ENCODE peak calls at places on chromosomes 11 and 22, in ten cellular contexts. K is NT2/D1; Y is effector memory CD4-positive, alpha-beta T cell; A is cardiac muscle cell; O is RWPE2; U is SJSA1; T is endothelial cell of umbilical vein; B is astrocyte; N is psoas muscle; S is PC-3. G is an unnamed sample. For H3K4me1, the result is how much of the 10 kb centered on the place peaks cover.

GRCh38 chr22:50186789-50187523 is 1.2 kb downstream of the TRABD start:
- DNase-seq in K (no peak), Y (no peak), A (no peak), O (no peak), U (no peak), T (no peak), B (no peak), N (peak), S (peak), G (no peak)

GRCh38 chr11:119774180-119774763 is 45.3 kb upstream of the NECTIN1 start:
- DNase-seq in K (no peak), Y (no peak), A (peak), O (no peak), U (no peak), T (peak), B (no peak), N (no peak), S (peak), G (no peak)

GRCh38 chr11:126355324-126355925 is at the start of gene ST3GAL4:
- DNase-seq in K (peak), Y (peak), A (peak), O (peak), U (peak), T (peak), B (no peak), N (peak), S (peak), G (peak)

GRCh38 chr11:121194731-121195596 is 93.9 kb downstream of the TECTA start:
- DNase-seq in K (peak), Y (no peak), A (peak), O (no peak), U (peak), T (peak), B (peak), N (no peak), S (peak), G (peak)

GRCh38 chr11:75259711-75260110 is 19.1 kb downstream of the TPBGL start:
- DNase-seq in K (no peak), Y (no peak), A (no peak), O (peak), U (no peak), T (peak), B (no peak), N (no peak), S (no peak), G (peak)

GRCh38 chr22:35631597-35631996 is 14.5 kb upstream of the MB start:
- DNase-seq in K (no peak), Y (no peak), A (peak), O (no peak), U (peak), T (peak), B (no peak), N (no peak), S (peak), G (peak)

GRCh38 chr11:66637557-66638176 is 836 bp upstream of the RBM4 start:
- DNase-seq in K (no peak), Y (no peak), A (no peak), O (no peak), U (no peak), T (no peak), B (no peak), N (no peak), S (no peak), G (no peak)

GRCh38 chr22:23533328-23533762 is 46.7 kb downstream of the IGLL1 start:
- DNase-seq in K (peak), Y (no peak), A (peak), O (peak), U (no peak), T (peak), B (no peak), N (no peak), S (no peak), G (peak)

GRCh38 chr11:70661763-70662501 is 263.6 kb downstream of the CTTN start:
- DNase-seq in K (peak), Y (no peak), A (peak), O (no peak), U (peak), T (no peak), B (peak), N (no peak), S (no peak), G (peak)

GRCh38 chr22:27885977-27886842 is 32.8 kb downstream of the PITPNB start:
- DNase-seq in K (no peak), Y (peak), A (peak), O (no peak), U (peak), T (peak), B (peak), N (no peak), S (peak), G (peak)

GRCh38 chr11:126334665-126335462 is 20.6 kb upstream of the ST3GAL4 start:
- DNase-seq in K (no peak), Y (no peak), A (no peak), O (peak), U (peak), T (no peak), B (peak), N (no peak), S (peak), G (no peak)

GRCh38 chr11:118771481-118772278 is 19.3 kb downstream of the DDX6 start:
- DNase-seq in K (no peak), Y (no peak), A (no peak), O (no peak), U (no peak), T (peak), B (no peak), N (no peak), S (no peak), G (no peak)
- H3K4me1 ChIP-seq in K (under half), Y (under half), A (under half), O (under half), U (under half), T (under half), B (under half), N (half or more), S (under half), G (under half)

GRCh38 chr11:12715131-12715530 is 40.9 kb downstream of the TEAD1 start:
- DNase-seq in K (no peak), Y (no peak), A (no peak), O (no peak), U (no peak), T (no peak), B (no peak), N (no peak), S (no peak), G (no peak)
- H3K4me1 ChIP-seq in K (under half), Y (under half), A (under half), O (under half), U (under half), T (under half), B (under half), N (half or more), S (under half), G (under half)

DNA sequence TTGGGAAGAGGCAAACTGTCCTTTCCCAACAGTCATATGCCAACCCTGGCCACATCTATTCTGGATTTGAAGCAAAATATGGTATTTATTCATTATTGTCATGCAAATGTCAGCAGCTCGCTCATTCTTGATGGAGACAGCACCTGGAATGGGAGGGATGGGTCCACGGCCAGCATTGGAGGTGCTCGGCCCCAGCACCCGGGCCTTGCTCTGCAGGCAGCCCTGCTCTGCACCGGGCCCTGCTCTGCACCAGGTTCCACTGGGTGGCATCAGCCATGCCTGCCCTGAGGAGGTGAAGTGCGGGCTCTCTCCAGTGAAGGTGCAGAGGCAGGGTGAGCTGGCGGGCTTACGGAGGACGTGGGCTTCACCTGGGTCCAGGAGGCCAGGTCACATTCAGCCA is 19.8 kb downstream of the LRP5 start:
- DNase-seq in K (no peak), Y (no peak), A (no peak), O (no peak), U (no peak), T (no peak), B (no peak), N (no peak), S (no peak), G (no peak)
- H3K4me1 ChIP-seq in K (under half), Y (under half), A (under half), O (under half), U (under half), T (under half), B (under half), N (under half), S (under half), G (under half)

GRCh38 chr11:18277560-18278271 is 11.7 kb downstream of the SAA1 start:
- DNase-seq in K (no peak), Y (no peak), A (peak), O (no peak), U (no peak), T (no peak), B (no peak), N (no peak), S (no peak), G (no peak)
- H3K4me1 ChIP-seq in K (under half), Y (under half), A (under half), O (under half), U (under half), T (under half), B (under half), N (under half), S (under half), G (under half)